ENCODE peak calls at places on chromosomes 13 and 19, in nine cellular contexts. One of them, this sample, is unnamed.

GRCh38 chr13:91813255-91813654 is 414.8 kb downstream of the GPC5 start:
- DNase-seq in thoracic aorta: no peak
- DNase-seq in AG10803: no peak
- DNase-seq in NCI-H774: no peak
- DNase-seq in aorta: no peak
- DNase-seq in left lobe of liver: no peak
- DNase-seq in SHP77: peak; percentile 45
- DNase-seq in hepatocyte: peak; percentile 16
- DNase-seq in smooth muscle cell of the brain vasculature: no peak
- DNase-seq in this sample: no peak

GRCh38 chr19:38952395-38953165 is 21.8 kb downstream of the MRPS12 start:
- DNase-seq in smooth muscle cell of the brain vasculature: no peak
- DNase-seq in thoracic aorta: no peak
- DNase-seq in NCI-H774: peak; percentile 44
- DNase-seq in left lobe of liver: no peak
- DNase-seq in AG10803: no peak
- DNase-seq in hepatocyte: peak; percentile 56
- DNase-seq in SHP77: peak; percentile 81
- DNase-seq in aorta: no peak
- DNase-seq in this sample: no peak

GRCh38 chr13:33092422-33092987 is 76.3 kb downstream of the KL start:
- DNase-seq in NCI-H774: no peak
- DNase-seq in SHP77: no peak
- DNase-seq in aorta: no peak
- DNase-seq in left lobe of liver: no peak
- DNase-seq in AG10803: no peak
- DNase-seq in thoracic aorta: no peak
- DNase-seq in smooth muscle cell of the brain vasculature: no peak
- DNase-seq in hepatocyte: no peak
- DNase-seq in this sample: no peak

GRCh38 chr13:99471231-99472202 is 29.8 kb upstream of the TM9SF2 start:
- DNase-seq in NCI-H774: no peak
- DNase-seq in left lobe of liver: no peak
- DNase-seq in smooth muscle cell of the brain vasculature: no peak
- DNase-seq in aorta: no peak
- DNase-seq in SHP77: no peak
- DNase-seq in thoracic aorta: no peak
- DNase-seq in hepatocyte: no peak
- DNase-seq in AG10803: peak; percentile 32
- DNase-seq in this sample: no peak

GRCh38 chr19:36916991-36917390 is 859 bp downstream of the ZNF568 start:
- DNase-seq in aorta: no peak
- DNase-seq in smooth muscle cell of the brain vasculature: no peak
- DNase-seq in hepatocyte: no peak
- DNase-seq in NCI-H774: no peak
- DNase-seq in AG10803: peak; percentile 44
- DNase-seq in thoracic aorta: no peak
- DNase-seq in SHP77: peak; percentile 34
- DNase-seq in left lobe of liver: no peak
- DNase-seq in this sample: no peak

GRCh38 chr19:41264581-41265375 is 606 bp downstream of the HNRNPUL1 start:
- DNase-seq in SHP77: peak; percentile 31
- DNase-seq in NCI-H774: no peak
- DNase-seq in smooth muscle cell of the brain vasculature: no peak
- DNase-seq in aorta: peak; percentile 65
- DNase-seq in hepatocyte: peak; percentile 81
- DNase-seq in AG10803: peak; percentile 44
- DNase-seq in thoracic aorta: no peak
- DNase-seq in left lobe of liver: peak; percentile 66
- DNase-seq in this sample: peak; percentile 75

GRCh38 chr19:5339950-5340636 is 519 bp downstream of the PTPRS start:
- DNase-seq in NCI-H774: no peak
- DNase-seq in smooth muscle cell of the brain vasculature: no peak
- DNase-seq in hepatocyte: peak; percentile 51
- DNase-seq in AG10803: no peak
- DNase-seq in left lobe of liver: no peak
- DNase-seq in aorta: no peak
- DNase-seq in SHP77: no peak
- DNase-seq in thoracic aorta: no peak
- DNase-seq in this sample: no peak

GRCh38 chr19:38656171-38656981 is 8.9 kb downstream of the ACTN4 start:
- DNase-seq in thoracic aorta: no peak
- DNase-seq in NCI-H774: no peak
- DNase-seq in left lobe of liver: no peak
- DNase-seq in SHP77: no peak
- DNase-seq in smooth muscle cell of the brain vasculature: no peak
- DNase-seq in AG10803: peak; percentile 80
- DNase-seq in aorta: no peak
- DNase-seq in hepatocyte: no peak
- DNase-seq in this sample: no peak

GRCh38 chr13:59343993-59344780 is 819.5 kb downstream of the DIAPH3 start:
- DNase-seq in left lobe of liver: no peak
- DNase-seq in NCI-H774: no peak
- DNase-seq in SHP77: no peak
- DNase-seq in thoracic aorta: no peak
- DNase-seq in aorta: no peak
- DNase-seq in AG10803: no peak
- DNase-seq in smooth muscle cell of the brain vasculature: no peak
- DNase-seq in hepatocyte: no peak
- DNase-seq in this sample: no peak

GRCh38 chr19:33438016-33438671 is 64.6 kb downstream of the CEBPG start:
- DNase-seq in hepatocyte: no peak
- DNase-seq in SHP77: peak; percentile 88
- DNase-seq in thoracic aorta: no peak
- DNase-seq in AG10803: peak; percentile 17
- DNase-seq in NCI-H774: no peak
- DNase-seq in smooth muscle cell of the brain vasculature: no peak
- DNase-seq in aorta: peak; percentile 40
- DNase-seq in left lobe of liver: peak; percentile 93
- DNase-seq in this sample: peak; percentile 28

GRCh38 chr13:23021921-23022320 is 158.9 kb upstream of the SGCG start:
- DNase-seq in hepatocyte: no peak
- DNase-seq in AG10803: no peak
- DNase-seq in smooth muscle cell of the brain vasculature: no peak
- DNase-seq in SHP77: no peak
- DNase-seq in left lobe of liver: no peak
- DNase-seq in thoracic aorta: no peak
- DNase-seq in aorta: no peak
- DNase-seq in NCI-H774: no peak
- DNase-seq in this sample: no peak

GRCh38 chr13:38637576-38637975 is 49.3 kb upstream of the FREM2 start:
- DNase-seq in AG10803: no peak
- DNase-seq in aorta: no peak
- DNase-seq in SHP77: no peak
- DNase-seq in thoracic aorta: no peak
- DNase-seq in NCI-H774: no peak
- DNase-seq in smooth muscle cell of the brain vasculature: no peak
- DNase-seq in left lobe of liver: no peak
- DNase-seq in hepatocyte: no peak
- DNase-seq in this sample: no peak

GRCh38 chr19:47495478-47496372 is 11.7 kb upstream of the KPTN start:
- DNase-seq in smooth muscle cell of the brain vasculature: no peak
- DNase-seq in SHP77: no peak
- DNase-seq in hepatocyte: no peak
- DNase-seq in AG10803: no peak
- DNase-seq in left lobe of liver: no peak
- DNase-seq in thoracic aorta: no peak
- DNase-seq in NCI-H774: no peak
- DNase-seq in aorta: no peak
- DNase-seq in this sample: no peak

GRCh38 chr19:54967611-54968010 is 1.4 kb downstream of the NLRP2 start:
- DNase-seq in aorta: no peak
- DNase-seq in thoracic aorta: no peak
- DNase-seq in smooth muscle cell of the brain vasculature: no peak
- DNase-seq in SHP77: no peak
- DNase-seq in hepatocyte: no peak
- DNase-seq in NCI-H774: no peak
- DNase-seq in left lobe of liver: no peak
- DNase-seq in AG10803: no peak
- DNase-seq in this sample: no peak

GRCh38 chr19:41376241-41376997 is at the start of gene TMEM91:
- DNase-seq in aorta: peak; percentile 64
- DNase-seq in NCI-H774: peak; percentile 8
- DNase-seq in thoracic aorta: no peak
- DNase-seq in smooth muscle cell of the brain vasculature: no peak
- DNase-seq in hepatocyte: peak; percentile 52
- DNase-seq in left lobe of liver: no peak
- DNase-seq in AG10803: no peak
- DNase-seq in SHP77: no peak
- DNase-seq in this sample: peak; percentile 75

GRCh38 chr19:54282706-54283105 is 1.8 kb upstream of the LILRB2 start:
- DNase-seq in thoracic aorta: no peak
- DNase-seq in left lobe of liver: no peak
- DNase-seq in hepatocyte: no peak
- DNase-seq in NCI-H774: no peak
- DNase-seq in smooth muscle cell of the brain vasculature: no peak
- DNase-seq in aorta: no peak
- DNase-seq in AG10803: no peak
- DNase-seq in SHP77: no peak
- DNase-seq in this sample: no peak

GRCh38 chr19:58562126-58563033 is 4.0 kb upstream of the UBE2M start:
- DNase-seq in hepatocyte: peak; percentile 27
- DNase-seq in left lobe of liver: peak; percentile 62
- DNase-seq in aorta: peak; percentile 52
- DNase-seq in AG10803: peak; percentile 41
- DNase-seq in thoracic aorta: no peak
- DNase-seq in smooth muscle cell of the brain vasculature: no peak
- DNase-seq in SHP77: no peak
- DNase-seq in NCI-H774: no peak
- DNase-seq in this sample: peak; percentile 66

GRCh38 chr13:110644892-110645521 is 29.7 kb downstream of the NAXD start:
- DNase-seq in left lobe of liver: peak; percentile 67
- DNase-seq in SHP77: peak; percentile 94
- DNase-seq in hepatocyte: peak; percentile 80
- DNase-seq in NCI-H774: no peak
- DNase-seq in aorta: peak; percentile 81
- DNase-seq in thoracic aorta: no peak
- DNase-seq in AG10803: peak; percentile 74
- DNase-seq in smooth muscle cell of the brain vasculature: no peak
- DNase-seq in this sample: peak; percentile 81

GRCh38 chr19:55472463-55472862 is 4.0 kb upstream of the ZNF628 start:
- DNase-seq in aorta: no peak
- DNase-seq in left lobe of liver: no peak
- DNase-seq in AG10803: peak; percentile 86
- DNase-seq in smooth muscle cell of the brain vasculature: no peak
- DNase-seq in hepatocyte: no peak
- DNase-seq in thoracic aorta: no peak
- DNase-seq in SHP77: no peak
- DNase-seq in NCI-H774: no peak
- DNase-seq in this sample: no peak

GRCh38 chr19:17942181-17942580 is 9.4 kb downstream of the CCDC124 start:
- DNase-seq in aorta: no peak
- DNase-seq in left lobe of liver: no peak
- DNase-seq in thoracic aorta: no peak
- DNase-seq in NCI-H774: no peak
- DNase-seq in hepatocyte: no peak
- DNase-seq in AG10803: no peak
- DNase-seq in SHP77: no peak
- DNase-seq in smooth muscle cell of the brain vasculature: no peak
- DNase-seq in this sample: no peak

GRCh38 chr19:44925114-44925891 is 10.9 kb downstream of the APOC1 start:
- DNase-seq in left lobe of liver: peak; percentile 98
- DNase-seq in hepatocyte: peak; percentile 73
- DNase-seq in AG10803: peak; percentile 76
- DNase-seq in thoracic aorta: no peak
- DNase-seq in SHP77: no peak
- DNase-seq in smooth muscle cell of the brain vasculature: no peak
- DNase-seq in NCI-H774: no peak
- DNase-seq in aorta: peak; percentile 90
- DNase-seq in this sample: peak; percentile 83

GRCh38 chr13:26599885-26600284 is 42.4 kb downstream of the WASF3 start:
- DNase-seq in hepatocyte: no peak
- DNase-seq in aorta: no peak
- DNase-seq in thoracic aorta: no peak
- DNase-seq in SHP77: no peak
- DNase-seq in smooth muscle cell of the brain vasculature: no peak
- DNase-seq in NCI-H774: no peak
- DNase-seq in AG10803: no peak
- DNase-seq in left lobe of liver: no peak
- DNase-seq in this sample: no peak

GRCh38 chr13:110815471-110816204 is 99.2 kb downstream of the ANKRD10 start:
- DNase-seq in SHP77: peak; percentile 81
- DNase-seq in left lobe of liver: peak; percentile 22
- DNase-seq in aorta: no peak
- DNase-seq in NCI-H774: peak; percentile 94
- DNase-seq in smooth muscle cell of the brain vasculature: no peak
- DNase-seq in thoracic aorta: no peak
- DNase-seq in hepatocyte: no peak
- DNase-seq in AG10803: no peak
- DNase-seq in this sample: no peak

This sample was measured in lower lobe of right lung.